ENCODE peak calls at places on chromosomes 13 and 19, in nine cellular contexts. S is activated CD4-positive, alpha-beta T cell treated with anti-CD3 and anti-CD28 coated beads, Interleukin-2, amount 50 U/mL, for 4 hours; P is activated CD8-positive, alpha-beta memory T cell treated with anti-CD3 and anti-CD28 coated beads, Interleukin-2, amount 50 U/mL, for 4 hours; Z is breast epithelium; F is fibroblast of lung; O is heart right ventricle; G is endodermal cell; Y is stimulated activated CD4-positive, alpha-beta T cell treated with anti-CD3 and anti-CD28 coated beads, Interleukin-4, amount 100 ng/mL, for 24 hours; R is suprapubic skin. T is an unnamed sample.

GRCh38 chr19:22784051-22784450 is at the start of gene ZNF99:
- DNase-seq in S (no peak), P (no peak), Z (peak; percentile 75), F (no peak), O (peak; percentile 68), G (no peak), Y (no peak), R (peak; percentile 56), T (no peak)

GRCh38 chr13:45119469-45119989 is 781 bp upstream of the GTF2F2 start:
- DNase-seq in S (peak; percentile 44), P (peak; percentile 54), Z (no peak), F (peak; percentile 72), O (no peak), G (peak; percentile 55), Y (peak; percentile 67), R (no peak), T (no peak)

GRCh38 chr13:48843630-48844380 is 131.9 kb upstream of the FNDC3A start:
- DNase-seq in S (no peak), P (no peak), Z (no peak), F (no peak), O (no peak), G (no peak), Y (no peak), R (no peak), T (no peak)

GRCh38 chr13:70856025-70856424 is 747.8 kb upstream of the KLHL1 start:
- DNase-seq in S (no peak), P (no peak), Z (no peak), F (no peak), O (no peak), G (no peak), Y (no peak), R (no peak), T (no peak)

GRCh38 chr19:54674021-54674617 is 11.3 kb downstream of the LILRB4 start:
- DNase-seq in S (no peak), P (no peak), Z (no peak), F (peak; percentile 16), O (no peak), G (no peak), Y (no peak), R (no peak), T (no peak)

GRCh38 chr13:66225071-66225470 is 1005.1 kb downstream of the PCDH9 start:
- DNase-seq in S (no peak), P (no peak), Z (no peak), F (no peak), O (no peak), G (peak; percentile 75), Y (no peak), R (no peak), T (no peak)

GRCh38 chr13:25466880-25467279 is 95.1 kb downstream of the ATP8A2 start:
- DNase-seq in S (no peak), P (no peak), Z (no peak), F (no peak), O (no peak), G (peak; percentile 54), Y (no peak), R (no peak), T (no peak)

GRCh38 chr13:39559838-39560237 is 43.2 kb downstream of the LHFPL6 start:
- DNase-seq in S (no peak), P (no peak), Z (no peak), F (no peak), O (no peak), G (no peak), Y (no peak), R (no peak), T (no peak)

GRCh38 chr13:32229443-32229842 is 85.7 kb downstream of the ZAR1L start:
- DNase-seq in S (no peak), P (no peak), Z (no peak), F (no peak), O (no peak), G (no peak), Y (no peak), R (no peak), T (no peak)

GRCh38 chr19:49845433-49845832 is 5.5 kb upstream of the PTOV1 start:
- DNase-seq in S (no peak), P (no peak), Z (no peak), F (peak; percentile 43), O (no peak), G (no peak), Y (no peak), R (no peak), T (no peak)

GRCh38 chr13:92488249-92488845 is 738.3 kb upstream of the GPC6 start:
- DNase-seq in S (no peak), P (no peak), Z (no peak), F (no peak), O (no peak), G (no peak), Y (no peak), R (no peak), T (no peak)

GRCh38 chr19:15280048-15280725 is 47.9 kb upstream of the EPHX3 start:
- DNase-seq in S (no peak), P (no peak), Z (no peak), F (peak; percentile 88), O (peak; percentile 61), G (no peak), Y (no peak), R (no peak), T (no peak)

GRCh38 chr19:7417671-7418324 is 69.1 kb downstream of the ARHGEF18 start:
- DNase-seq in S (no peak), P (no peak), Z (no peak), F (no peak), O (no peak), G (no peak), Y (no peak), R (no peak), T (no peak)

GRCh38 chr13:73754727-73755292 is 379.4 kb downstream of the KLF12 start:
- DNase-seq in S (no peak), P (no peak), Z (no peak), F (peak; percentile 73), O (no peak), G (no peak), Y (peak; percentile 48), R (no peak), T (no peak)

GRCh38 chr13:87669379-87669978 is 1.7 kb upstream of the SLITRK5 start:
- DNase-seq in S (no peak), P (no peak), Z (no peak), F (peak; percentile 76), O (no peak), G (peak; percentile 68), Y (no peak), R (no peak), T (no peak)

GRCh38 chr13:54563286-54563685 is 1534.7 kb downstream of the OLFM4 start:
- DNase-seq in S (no peak), P (no peak), Z (no peak), F (no peak), O (no peak), G (no peak), Y (no peak), R (no peak), T (no peak)

GRCh38 chr13:42878721-42879120 is 97.3 kb downstream of the FAM216B start:
- DNase-seq in S (no peak), P (no peak), Z (no peak), F (no peak), O (no peak), G (no peak), Y (no peak), R (no peak), T (no peak)

T was measured in left colon.